ENCODE peak calls at places on chromosomes 16 and 17, in five cellular contexts. J is skeletal muscle cell, O is IMR-90, G is aorta, K is pancreas. V is an unnamed sample.

GRCh38 chr17:7281953-7282751 is 634 bp downstream of the SLC2A4 start:
- DNase-seq in K (no peak), O (no peak), J (no peak), G (no peak), V (no peak)

GRCh38 chr16:2341456-2342447 is 1.2 kb upstream of the ABCA3 start:
- DNase-seq in G (peak), K (peak), O (no peak), J (no peak), V (no peak)

GRCh38 chr17:27379863-27380533 is 76.2 kb upstream of the KSR1 start:
- DNase-seq in G (peak), O (peak), J (no peak), K (peak), V (peak)

GRCh38 chr17:50102164-50102991 is 7.2 kb downstream of the PDK2 start:
- DNase-seq in G (peak), O (no peak), K (peak), J (no peak), V (no peak)

GRCh38 chr17:18356624-18357023 is 6.7 kb downstream of the SHMT1 start:
- DNase-seq in G (no peak), O (peak), K (no peak), J (peak), V (peak)

GRCh38 chr17:14303343-14304221 is 2.7 kb downstream of the HS3ST3B1 start:
- DNase-seq in G (peak), K (no peak), O (no peak), J (no peak), V (peak)

GRCh38 chr16:78973041-78973440 is 627.5 kb downstream of the MAF start:
- DNase-seq in K (no peak), G (no peak), O (no peak), J (no peak), V (no peak)

GRCh38 chr16:87235810-87236515 is 81.2 kb downstream of the C16orf95 start:
- DNase-seq in K (no peak), O (no peak), J (no peak), G (no peak), V (no peak)

GRCh38 chr17:61662771-61663170 is 71.8 kb upstream of the NACA2 start:
- DNase-seq in G (no peak), O (peak), J (peak), K (no peak), V (peak)

GRCh38 chr17:28841901-28842281 is 699 bp downstream of the FAM222B start:
- DNase-seq in O (no peak), G (no peak), K (no peak), J (no peak), V (no peak)

GRCh38 chr16:74760007-74760767 is 14.4 kb downstream of the FA2H start:
- DNase-seq in G (peak), K (no peak), O (peak), J (no peak), V (no peak)

GRCh38 chr16:21101631-21102420 is 48.8 kb downstream of the DNAH3 start:
- DNase-seq in J (no peak), K (peak), G (no peak), O (peak), V (peak)

GRCh38 chr17:2905269-2905668 is 109.0 kb downstream of the RAP1GAP2 start:
- DNase-seq in J (no peak), G (no peak), K (no peak), O (no peak), V (no peak)

GRCh38 chr16:84889066-84889465 is 69.3 kb downstream of the CRISPLD2 start:
- DNase-seq in O (peak), J (no peak), G (no peak), K (no peak), V (no peak)

GRCh38 chr17:17929655-17930380 is 42.4 kb downstream of the TOM1L2 start:
- DNase-seq in J (no peak), O (peak), G (peak), K (no peak), V (peak)

DNA sequence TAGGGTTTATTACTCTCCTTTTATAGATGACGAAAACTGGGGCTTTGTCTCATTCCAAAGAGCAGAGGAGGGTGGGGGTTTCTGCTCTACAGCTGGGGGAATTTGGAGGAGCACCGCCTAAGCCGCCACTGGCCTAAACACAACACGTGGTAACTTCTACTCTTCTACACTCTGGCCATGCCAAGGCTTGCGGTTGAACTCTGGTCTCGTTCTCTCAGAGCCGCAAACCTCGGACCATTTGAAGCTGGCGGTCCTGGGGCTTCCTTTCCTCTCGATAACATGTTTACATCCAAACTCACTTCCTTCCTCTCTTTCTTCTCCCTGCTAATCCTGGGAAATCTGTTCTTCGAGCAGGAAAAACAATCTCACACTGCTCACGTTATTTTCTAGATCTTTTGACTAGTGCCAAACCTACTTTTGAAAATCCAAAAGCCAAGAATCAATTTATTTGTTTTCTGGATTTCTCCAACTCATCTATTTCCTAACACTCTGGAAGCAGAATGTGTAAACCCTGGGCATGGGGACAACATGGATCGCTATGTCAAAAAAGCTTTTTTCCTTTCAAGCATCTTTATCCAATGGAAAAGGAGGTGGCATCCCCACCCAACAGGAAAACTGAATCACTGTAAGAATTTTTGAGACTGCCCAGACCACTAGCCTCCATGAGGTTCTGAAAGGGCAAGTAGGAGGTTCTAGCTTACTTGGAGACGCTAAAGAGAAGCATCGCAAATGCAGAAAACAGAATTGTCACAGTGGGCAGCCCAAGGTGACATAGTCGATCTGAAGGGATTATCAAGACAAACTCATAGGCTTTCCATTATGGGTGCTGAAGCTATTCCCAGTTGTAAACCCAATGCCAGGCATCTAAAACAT is 13.6 kb upstream of the EEF2K start:
- DNase-seq in J (peak), G (peak), K (no peak), O (peak), V (peak)
- H3K4me3 ChIP-seq in J (peak), G (peak), K (no peak), O (peak), V (peak)

DNA sequence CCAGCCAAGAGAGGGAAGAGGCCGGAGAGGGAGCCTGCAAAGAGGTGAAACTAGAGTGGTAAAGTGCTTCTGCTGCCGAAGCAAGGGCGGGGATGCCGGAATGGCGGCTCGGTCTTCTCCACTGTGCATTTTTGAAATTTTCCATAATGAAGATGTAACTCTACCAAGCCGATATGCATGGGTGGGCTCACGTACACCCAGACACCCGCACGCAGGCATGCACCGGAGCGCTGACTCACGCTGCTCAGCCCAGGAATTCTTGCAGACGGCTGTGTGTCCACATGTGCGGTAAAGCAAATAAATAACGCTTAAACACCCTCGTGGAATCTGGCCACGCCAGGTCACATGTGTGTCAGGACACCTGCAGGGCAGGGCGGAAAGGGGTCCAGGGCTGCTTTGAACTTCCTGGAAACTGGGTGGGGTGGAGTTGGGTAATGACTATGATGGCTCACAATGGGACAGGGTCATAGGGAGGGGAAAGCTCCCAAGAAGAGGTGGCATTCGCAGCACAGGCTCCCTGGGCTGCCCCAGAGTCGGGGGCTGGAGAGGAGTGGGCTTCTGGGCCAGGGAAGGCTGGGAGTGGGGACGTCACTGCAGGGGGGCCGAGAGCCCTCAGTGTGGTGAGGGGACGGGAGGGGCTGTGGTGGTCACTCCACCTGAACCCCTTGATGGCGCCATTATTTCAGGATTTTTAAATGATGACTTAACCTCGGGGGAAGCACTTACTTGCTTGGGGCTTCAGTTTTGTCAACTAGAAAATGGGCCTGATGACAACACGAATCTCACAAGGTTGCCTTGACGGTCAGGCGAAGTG is 265.5 kb downstream of the PARN start:
- DNase-seq in O (peak), J (peak), G (no peak), K (no peak), V (peak)
- H3K4me3 ChIP-seq in O (no peak), J (no peak), G (no peak), K (no peak), V (no peak)

DNA sequence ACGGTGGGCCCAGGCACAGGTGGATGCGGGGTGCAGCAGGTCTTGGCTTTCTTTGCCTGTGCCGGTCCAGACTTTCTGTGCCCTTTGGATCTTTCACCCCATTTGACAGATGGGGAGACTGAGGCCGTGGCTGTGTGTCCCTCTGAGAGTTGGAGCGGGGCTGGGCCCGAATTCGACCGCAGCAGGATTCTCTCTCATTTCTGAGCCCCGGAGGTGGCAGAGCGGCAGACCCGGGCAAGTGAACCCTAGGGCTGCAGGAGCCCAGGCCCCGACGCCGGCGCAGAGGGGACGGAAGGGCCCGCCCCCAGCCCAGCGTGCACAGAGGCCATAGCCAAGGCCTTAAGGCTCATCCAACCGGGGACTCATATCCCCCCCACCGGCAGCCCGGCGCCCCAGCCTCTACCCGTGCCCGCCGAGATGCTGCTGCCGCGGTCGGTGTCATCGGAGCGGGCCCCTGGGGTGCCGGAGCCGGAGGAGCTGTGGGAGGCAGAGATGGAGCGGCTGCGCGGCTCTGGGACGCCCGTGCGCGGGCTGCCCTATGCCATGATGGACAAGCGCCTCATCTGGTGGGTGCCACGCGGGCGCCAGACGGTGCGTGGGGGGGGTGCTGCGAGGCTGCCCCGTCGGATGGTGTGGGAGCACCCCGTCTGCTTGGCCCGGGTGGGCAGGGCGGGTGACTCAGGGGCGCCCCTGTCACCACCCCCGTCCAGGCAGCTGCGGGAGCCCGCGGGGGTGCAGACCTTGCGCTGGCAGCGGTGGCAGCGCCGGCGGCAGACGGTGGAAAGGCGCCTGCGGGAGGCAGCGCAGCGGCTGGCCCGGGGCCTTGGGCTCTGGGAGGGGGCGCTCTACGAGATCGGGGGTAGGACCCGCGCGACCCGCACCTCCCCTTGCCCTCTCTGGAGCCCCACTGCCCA is 858 bp downstream of the TMC8 start:
- DNase-seq in K (peak), O (no peak), G (peak), J (no peak), V (no peak)
- H3K4me3 ChIP-seq in K (no peak), O (no peak), G (no peak), J (no peak), V (no peak)

GRCh38 chr17:58818654-58819053 is 63.0 kb downstream of the PPM1E start:
- DNase-seq in J (no peak), G (no peak), K (no peak), O (no peak), V (no peak)

GRCh38 chr17:58822148-58823050 is 66.7 kb downstream of the PPM1E start:
- DNase-seq in J (no peak), G (no peak), K (no peak), O (no peak), V (no peak)

DNA sequence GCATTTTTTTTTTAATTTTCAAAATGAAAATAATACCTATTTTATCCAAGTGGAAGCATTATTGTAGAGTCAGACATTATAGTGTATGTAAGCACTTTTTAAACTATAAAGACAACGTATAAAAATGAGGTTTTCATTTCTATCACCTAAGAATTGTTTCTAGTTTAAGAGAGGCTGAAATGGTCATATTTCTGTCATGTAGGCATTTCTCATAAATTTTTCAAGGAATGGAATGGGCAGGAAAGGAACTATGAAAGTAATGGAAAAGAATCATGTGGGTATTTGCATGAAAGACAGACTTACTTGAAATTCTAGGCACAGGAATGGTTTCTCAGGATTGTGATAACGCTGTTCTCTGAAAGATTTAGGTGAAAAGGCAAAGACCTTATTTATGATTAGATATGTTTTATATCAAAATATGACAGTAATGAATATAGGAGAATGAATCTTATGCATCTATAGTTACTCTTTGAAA is 67.4 kb downstream of the PPM1E start:
- DNase-seq in O (no peak), K (no peak), J (no peak), G (no peak), V (no peak)
- H3K4me3 ChIP-seq in O (no peak), K (no peak), J (no peak), G (no peak), V (no peak)

GRCh38 chr16:23182206-23182674 is 305 bp upstream of the SCNN1G start:
- DNase-seq in O (peak), K (peak), G (peak), J (peak), V (peak)

GRCh38 chr16:23183486-23183862 is 929 bp downstream of the SCNN1G start:
- DNase-seq in K (no peak), O (no peak), G (no peak), J (no peak), V (no peak)

GRCh38 chr16:23181506-23181905 is 1.0 kb upstream of the SCNN1G start:
- DNase-seq in K (no peak), O (no peak), G (no peak), J (no peak), V (no peak)

GRCh38 chr16:23185661-23186060 is 3.1 kb downstream of the SCNN1G start:
- DNase-seq in K (peak), G (no peak), O (no peak), J (no peak), V (no peak)

DNA sequence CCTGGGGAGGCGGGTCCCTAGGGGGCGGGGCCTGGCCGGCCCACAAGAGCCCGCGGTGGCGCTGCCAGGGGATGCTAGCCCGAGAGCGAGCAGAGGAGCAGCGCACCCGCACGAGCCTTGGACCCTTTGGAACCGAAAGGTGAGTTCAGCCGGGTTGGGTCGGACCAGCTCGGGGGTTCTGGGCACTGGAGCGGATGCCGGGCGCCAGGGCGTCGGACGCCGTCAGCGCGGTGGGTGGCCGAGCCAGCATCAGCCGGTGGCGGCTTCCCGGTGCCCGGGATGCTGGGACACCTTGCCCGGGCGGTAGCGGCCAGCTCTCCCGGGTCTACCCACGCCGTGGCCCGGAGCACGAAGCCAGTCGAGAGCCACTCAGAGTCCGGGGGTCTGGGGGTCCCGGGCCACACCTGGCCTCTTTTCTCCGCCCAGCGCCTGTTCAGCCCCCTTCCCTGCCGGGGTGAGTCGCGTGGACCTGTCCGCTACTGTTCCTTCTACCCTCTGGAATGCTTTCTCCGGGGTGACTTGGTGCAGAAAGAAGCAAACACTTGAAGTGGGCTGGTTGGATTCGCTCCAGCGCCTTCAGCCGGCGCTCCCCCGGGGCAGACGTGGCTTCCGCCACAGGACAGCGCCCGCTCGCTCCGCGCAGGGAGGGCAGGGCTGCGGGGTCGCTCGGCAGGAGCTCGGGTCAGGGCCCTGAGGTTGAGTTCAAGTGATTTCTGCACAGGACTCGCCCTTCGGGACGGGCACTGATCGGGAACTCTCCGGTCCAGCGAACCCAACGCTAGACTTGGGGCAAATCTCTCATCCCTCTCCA is at the start of gene SCNN1G:
- DNase-seq in O (no peak), J (no peak), G (no peak), K (peak), V (no peak)
- H3K4me3 ChIP-seq in O (no peak), J (peak), G (peak), K (peak), V (no peak)

GRCh38 chr17:42111265-42111636 is 1.3 kb downstream of the DHX58 start:
- DNase-seq in J (no peak), K (no peak), O (no peak), G (no peak), V (no peak)
- H3K4me3 ChIP-seq in J (no peak), K (no peak), O (no peak), G (no peak), V (no peak)

GRCh38 chr16:14486520-14487303 is 143.3 kb downstream of the PARN start:
- DNase-seq in G (peak), K (peak), J (peak), O (peak), V (peak)
- H3K4me3 ChIP-seq in G (no peak), K (peak), J (peak), O (peak), V (peak)